ENCODE peak calls at places on chromosomes 5 and 9, in five cellular contexts. B is gastrocnemius medialis, Z is IMR-90, A is tibial nerve, G is GM12878. V is an unnamed sample.

GRCh38 chr9:113543286-113544000 is 79.9 kb downstream of the RGS3 start:
- DNase-seq in B (no peak), Z (no peak), A (no peak), G (no peak), V (no peak)

GRCh38 chr5:53994148-53994547 is 316.2 kb downstream of the ARL15 start:
- DNase-seq in A (no peak), B (no peak), Z (peak), G (no peak), V (no peak)

GRCh38 chr9:70021026-70021571 is 22.5 kb upstream of the MAMDC2 start:
- DNase-seq in A (no peak), G (no peak), B (no peak), Z (peak), V (no peak)

GRCh38 chr5:122375801-122376200 is 63.8 kb downstream of the SNCAIP start:
- DNase-seq in Z (peak), B (no peak), A (no peak), G (no peak), V (no peak)

GRCh38 chr9:88197781-88198345 is 59.6 kb upstream of the SPATA31C2 start:
- DNase-seq in A (no peak), B (no peak), G (no peak), Z (peak), V (no peak)

GRCh38 chr9:38641985-38642864 is 21.8 kb upstream of the ANKRD18A start:
- DNase-seq in A (no peak), Z (peak), B (no peak), G (no peak), V (no peak)

GRCh38 chr9:72401396-72401795 is 36.4 kb upstream of the ZFAND5 start:
- DNase-seq in G (no peak), Z (no peak), A (no peak), B (no peak), V (no peak)

GRCh38 chr5:67287795-67288194 is 91.2 kb upstream of the CD180 start:
- DNase-seq in G (no peak), A (no peak), B (no peak), Z (peak), V (no peak)

GRCh38 chr5:136006767-136007251 is 22.0 kb upstream of the TGFBI start:
- DNase-seq in G (no peak), A (no peak), B (no peak), Z (peak), V (no peak)

GRCh38 chr9:84705128-84705527 is 35.6 kb downstream of the NTRK2 start:
- DNase-seq in Z (no peak), A (no peak), B (no peak), G (no peak), V (no peak)

GRCh38 chr5:109701252-109701651 is 11.5 kb downstream of the MAN2A1 start:
- DNase-seq in A (no peak), B (no peak), G (no peak), Z (peak), V (no peak)

GRCh38 chr5:3092664-3093063 is 341.2 kb upstream of the IRX2 start:
- DNase-seq in G (no peak), A (no peak), B (no peak), Z (no peak), V (no peak)

GRCh38 chr9:129586241-129586640 is 34.7 kb downstream of the C9orf50 start:
- DNase-seq in Z (no peak), A (no peak), G (no peak), B (no peak), V (no peak)

GRCh38 chr5:60585618-60586017 is 114.3 kb downstream of the DEPDC1B start:
- DNase-seq in Z (no peak), A (no peak), G (no peak), B (no peak), V (no peak)

DNA sequence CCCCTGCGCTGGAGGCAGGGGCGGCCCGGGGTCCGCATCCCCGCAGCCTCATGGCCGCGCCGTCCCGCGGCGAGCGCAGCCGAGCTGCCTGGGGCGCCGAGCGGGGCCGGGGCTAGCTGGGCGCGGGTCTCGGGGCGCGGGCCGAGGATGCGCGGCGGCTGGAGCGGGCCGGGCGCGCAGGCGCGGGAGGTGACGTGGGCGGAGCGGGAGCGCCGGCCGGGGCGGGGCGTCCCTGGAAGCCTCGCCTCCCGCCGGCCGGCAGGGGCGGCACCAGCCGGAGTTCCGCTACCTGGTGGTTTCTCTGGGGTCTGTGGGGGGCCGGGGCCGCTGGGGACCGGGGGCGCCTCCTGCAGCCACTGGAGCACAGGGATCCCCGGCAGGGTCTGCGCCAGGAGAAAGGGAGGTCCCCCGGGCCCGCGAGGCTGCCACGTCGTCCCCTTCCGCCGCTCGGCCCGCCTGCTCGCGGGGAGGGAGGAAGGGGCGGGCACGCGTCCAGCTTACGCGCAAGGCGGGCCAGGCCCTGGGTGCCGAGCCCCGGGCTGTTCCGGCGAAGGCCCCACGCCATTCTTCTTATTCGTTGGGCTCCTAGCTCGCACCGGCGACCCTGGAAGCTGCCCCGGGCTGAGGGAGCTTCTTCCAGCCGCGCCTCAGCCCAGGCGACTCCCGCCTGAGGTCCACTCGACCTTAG is at the start of gene LPCAT1:
- DNase-seq in B (peak), Z (peak), A (peak), G (no peak), V (peak)
- TF ChIP-seq POLR2A in B (peak), Z (peak), A (no peak), G (peak), V (no peak)

GRCh38 chr5:160310140-160310909 is 2.0 kb downstream of the CCNJL start:
- DNase-seq in G (no peak), Z (no peak), A (no peak), B (no peak), V (no peak)

GRCh38 chr5:160310910-160311295 is 1.5 kb downstream of the CCNJL start:
- DNase-seq in G (no peak), B (no peak), Z (no peak), A (no peak), V (no peak)

GRCh38 chr5:160312139-160312959 is at the start of gene CCNJL:
- DNase-seq in G (no peak), B (no peak), Z (peak), A (no peak), V (peak)

GRCh38 chr5:160312960-160313734 is 783 bp upstream of the CCNJL start:
- DNase-seq in B (no peak), Z (no peak), G (no peak), A (no peak), V (no peak)

GRCh38 chr5:160311491-160312138 is 749 bp downstream of the CCNJL start:
- DNase-seq in B (no peak), G (no peak), Z (no peak), A (no peak), V (peak)
- TF ChIP-seq POLR2A in B (no peak), G (no peak), Z (no peak), A (no peak), V (no peak)

GRCh38 chr5:180801596-180802324 is 846 bp downstream of the MGAT1 start:
- DNase-seq in B (no peak), G (no peak), Z (no peak), A (no peak), V (no peak)

GRCh38 chr5:180799902-180800801 is 2.5 kb downstream of the MGAT1 start:
- DNase-seq in B (no peak), G (no peak), Z (peak), A (no peak), V (peak)

GRCh38 chr5:180803181-180804128 is 849 bp upstream of the MGAT1 start:
- DNase-seq in G (peak), Z (no peak), A (peak), B (peak), V (peak)

GRCh38 chr5:180804129-180804601 is 1.6 kb upstream of the MGAT1 start:
- DNase-seq in Z (no peak), G (no peak), B (no peak), A (no peak), V (no peak)

DNA sequence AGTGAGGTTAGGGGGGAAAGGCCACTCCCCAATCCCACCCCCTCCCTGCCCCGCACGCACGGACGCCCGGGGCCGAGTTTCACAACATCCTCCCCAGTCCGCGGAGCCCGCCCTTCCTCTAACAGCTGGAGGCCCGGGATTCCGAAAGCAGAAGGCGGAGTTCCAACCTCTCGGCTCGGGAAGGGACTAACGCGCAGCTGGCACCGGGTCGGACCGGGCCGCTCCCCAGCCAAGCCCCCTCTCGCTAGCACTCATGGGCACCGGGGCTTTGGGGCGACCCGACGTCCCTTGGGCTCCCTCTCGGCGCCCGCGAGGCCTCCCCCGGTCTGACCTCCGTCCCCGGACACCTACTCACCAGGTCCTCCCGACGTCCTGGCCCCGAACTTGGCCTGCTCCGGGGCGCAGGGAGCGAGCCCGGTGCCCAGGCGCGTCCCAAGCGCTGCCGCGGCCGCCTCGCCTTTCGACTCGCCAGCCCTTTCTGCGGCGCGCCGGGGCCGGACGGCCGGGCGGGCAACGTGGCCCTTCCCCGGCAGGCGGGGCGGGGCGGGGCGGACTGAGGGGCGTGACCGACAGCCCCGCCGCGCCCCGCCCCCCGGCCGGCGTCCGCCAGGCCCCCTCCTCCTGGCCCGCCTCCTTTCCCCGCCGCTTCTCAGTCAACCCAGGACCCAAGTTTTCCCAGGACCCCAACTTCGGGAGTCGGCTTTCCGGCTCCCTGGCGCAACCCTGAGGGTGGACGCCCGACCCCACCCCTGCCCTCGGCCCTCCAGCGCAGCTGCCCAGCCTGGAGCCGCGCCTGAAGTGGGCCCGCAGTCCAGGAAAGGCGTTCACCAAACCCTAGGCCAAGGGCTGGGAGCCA is at the start of gene MGAT1:
- DNase-seq in Z (peak), B (peak), G (no peak), A (peak), V (peak)
- TF ChIP-seq POLR2A in Z (peak), B (peak), G (peak), A (peak), V (peak)

GRCh38 chr9:133352635-133353340 is 3.5 kb downstream of the SURF1 start:
- DNase-seq in G (no peak), A (no peak), B (no peak), Z (no peak), V (no peak)
- TF ChIP-seq POLR2A in G (no peak), A (no peak), B (no peak), Z (no peak), V (no peak)

V was measured in erythroblast.